ENCODE peak calls at places on chromosomes 12 and 14, in four cellular contexts. R, Z, N and S are unnamed samples.

GRCh38 chr12:111768159-111768895 is 1.6 kb downstream of the ALDH2 start:
- DNase-seq in R (no peak), Z (no peak), N (no peak), S (no peak)

GRCh38 chr12:32896438-32897275 is at the start of gene PKP2:
- DNase-seq in R (peak; percentile 85), Z (peak; percentile 94), N (peak; percentile 21), S (peak; percentile 29)

GRCh38 chr14:104929268-104930230 is 4.9 kb downstream of the PLD4 start:
- DNase-seq in R (no peak), Z (no peak), N (no peak), S (no peak)

GRCh38 chr14:99282261-99283050 is 10.5 kb upstream of the BCL11B start:
- DNase-seq in R (no peak), Z (no peak), N (no peak), S (no peak)

GRCh38 chr12:46487567-46488131 is 115.1 kb upstream of the SLC38A2 start:
- DNase-seq in R (no peak), Z (no peak), N (no peak), S (no peak)

GRCh38 chr14:89881839-89882238 is 72.7 kb downstream of the EFCAB11 start:
- DNase-seq in R (no peak), Z (no peak), N (no peak), S (no peak)

GRCh38 chr12:84767079-84767478 is 145.5 kb downstream of the SLC6A15 start:
- DNase-seq in R (no peak), Z (no peak), N (no peak), S (no peak)

GRCh38 chr12:25833657-25834056 is 124.8 kb upstream of the RASSF8 start:
- DNase-seq in R (no peak), Z (no peak), N (no peak), S (no peak)

GRCh38 chr12:113260636-113261300 is 39.5 kb downstream of the TPCN1 start:
- DNase-seq in R (no peak), Z (no peak), N (no peak), S (no peak)

GRCh38 chr14:52267501-52268190 is at the start of gene PTGDR:
- DNase-seq in R (peak; percentile 89), Z (no peak), N (no peak), S (no peak)

GRCh38 chr12:44063671-44064070 is 227.8 kb downstream of the TMEM117 start:
- DNase-seq in R (no peak), Z (no peak), N (no peak), S (no peak)

GRCh38 chr12:116130431-116130830 is 147.1 kb downstream of the MED13L start:
- DNase-seq in R (no peak), Z (no peak), N (no peak), S (no peak)

GRCh38 chr12:116977465-116978380 is 67.0 kb downstream of the FBXW8 start:
- DNase-seq in R (no peak), Z (no peak), N (no peak), S (no peak)

GRCh38 chr12:132395192-132395907 is 66.0 kb upstream of the GALNT9 start:
- DNase-seq in R (peak; percentile 65), Z (no peak), N (no peak), S (peak; percentile 82)

GRCh38 chr14:99163446-99163845 is 108.6 kb downstream of the BCL11B start:
- DNase-seq in R (no peak), Z (no peak), N (no peak), S (no peak)

GRCh38 chr12:39990122-39991101 is 115.5 kb downstream of the SLC2A13 start:
- DNase-seq in R (peak; percentile 78), Z (peak; percentile 58), N (peak; percentile 75), S (peak; percentile 28)

GRCh38 chr14:80981156-80981555 is 25.7 kb downstream of the TSHR start:
- DNase-seq in R (no peak), Z (no peak), N (no peak), S (no peak)

GRCh38 chr12:116172224-116172849 is 105.2 kb downstream of the MED13L start:
- DNase-seq in R (no peak), Z (no peak), N (no peak), S (no peak)

GRCh38 chr14:54818201-54819133 is 84.2 kb downstream of the GCH1 start:
- DNase-seq in R (no peak), Z (no peak), N (no peak), S (no peak)

GRCh38 chr12:40921563-40922163 is 229.4 kb downstream of the CNTN1 start:
- DNase-seq in R (no peak), Z (no peak), N (no peak), S (no peak)

GRCh38 chr12:50506753-50507473 is 2.1 kb downstream of the DIP2B start:
- DNase-seq in R (no peak), Z (no peak), N (no peak), S (no peak)

GRCh38 chr12:19483727-19484126 is 44.4 kb downstream of the AEBP2 start:
- DNase-seq in R (no peak), Z (no peak), N (no peak), S (no peak)

GRCh38 chr12:6080149-6081045 is 44.1 kb downstream of the VWF start:
- DNase-seq in R (peak; percentile 54), Z (no peak), N (no peak), S (peak; percentile 72)

GRCh38 chr12:20097561-20097960 is 270.8 kb upstream of the PDE3A start:
- DNase-seq in R (no peak), Z (no peak), N (no peak), S (no peak)

GRCh38 chr12:57452181-57452936 is 2.7 kb upstream of the INHBE start:
- DNase-seq in R (peak; percentile 42), Z (no peak), N (no peak), S (no peak)

GRCh38 chr12:54925319-54925718 is 59.2 kb downstream of the TESPA1 start:
- DNase-seq in R (no peak), Z (no peak), N (no peak), S (no peak)

GRCh38 chr14:97251423-97252155 is 454.4 kb downstream of the VRK1 start:
- DNase-seq in R (no peak), Z (no peak), N (no peak), S (no peak)

GRCh38 chr12:132492951-132493350 is 3.0 kb downstream of the FBRSL1 start:
- DNase-seq in R (no peak), Z (no peak), N (no peak), S (no peak)

GRCh38 chr12:50922820-50923219 is 29.5 kb upstream of the HIGD1C start:
- DNase-seq in R (no peak), Z (no peak), N (no peak), S (no peak)

GRCh38 chr12:129520736-129521135 is 383.1 kb downstream of the TMEM132D start:
- DNase-seq in R (no peak), Z (no peak), N (no peak), S (no peak)

GRCh38 chr14:66955159-66955558 is 234.1 kb upstream of the GARIN2 start:
- DNase-seq in R (no peak), Z (no peak), N (no peak), S (no peak)

GRCh38 chr12:116759783-116760581 is 21.9 kb downstream of the RNFT2 start:
- DNase-seq in R (peak; percentile 73), Z (no peak), N (no peak), S (no peak)

GRCh38 chr12:32034045-32034444 is 72.6 kb upstream of the BICD1 start:
- DNase-seq in R (no peak), Z (no peak), N (no peak), S (no peak)

GRCh38 chr12:52313926-52314325 is 7.3 kb downstream of the KRT83 start:
- DNase-seq in R (no peak), Z (no peak), N (no peak), S (no peak)

GRCh38 chr12:51406299-51406698 is 15.1 kb upstream of the GALNT6 start:
- DNase-seq in R (no peak), Z (no peak), N (no peak), S (no peak)

GRCh38 chr12:69933115-69933552 is 108.1 kb downstream of the MYRFL start:
- DNase-seq in R (no peak), Z (no peak), N (no peak), S (no peak)

GRCh38 chr12:105357162-105357691 is 26.7 kb downstream of the C12orf75 start:
- DNase-seq in R (no peak), Z (no peak), N (no peak), S (no peak)

GRCh38 chr14:95707327-95707726 is 6.6 kb downstream of the TCL1A start:
- DNase-seq in R (no peak), Z (no peak), N (no peak), S (no peak)
- H3K4me3 ChIP-seq in R (no peak overlapping the region), Z (no peak overlapping the region), N (no peak overlapping the region), S (no peak overlapping the region)

DNA sequence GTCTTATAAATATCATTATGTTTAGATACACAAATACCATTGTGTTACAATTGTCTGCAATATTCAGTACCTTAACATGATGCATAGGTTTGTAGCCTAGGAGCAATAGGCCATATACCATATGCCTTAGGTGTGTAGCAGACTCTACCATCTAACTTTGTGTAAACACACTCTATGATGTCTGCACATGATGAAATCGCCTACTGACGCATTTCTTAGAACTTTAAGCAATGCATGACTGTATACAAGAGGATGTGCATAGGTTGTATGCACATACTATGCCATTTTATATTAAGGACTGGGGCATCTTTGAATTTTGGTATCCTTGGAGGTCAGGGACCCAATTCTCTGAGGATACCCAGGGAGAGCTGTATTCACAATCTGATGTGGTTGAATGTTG is 10.1 kb upstream of the BTG1 start:
- DNase-seq in R (no peak), Z (no peak), N (no peak), S (no peak)
- TF ChIP-seq POLR2A in R (no peak), Z (no peak), N (no peak), S (no peak)

DNA sequence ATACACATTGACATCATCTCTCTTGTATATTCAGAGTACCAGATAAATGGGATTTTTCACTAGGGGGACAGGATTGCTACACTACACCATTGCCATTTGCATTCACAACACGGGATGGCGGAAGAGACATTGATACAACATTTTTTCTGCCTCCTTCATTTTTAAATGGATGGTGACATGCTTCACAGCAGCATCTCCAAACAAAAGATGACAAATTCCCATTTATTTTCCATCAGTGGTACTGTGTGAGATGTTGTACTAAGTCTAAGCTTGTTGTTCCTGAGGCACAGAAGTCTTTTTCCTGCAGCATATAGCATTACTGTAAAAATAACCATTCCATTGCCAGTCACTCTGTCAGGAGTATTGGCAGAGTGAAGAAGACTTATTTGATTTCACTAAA is 912.7 kb downstream of the NRXN3 start:
- DNase-seq in R (no peak), Z (no peak), N (no peak), S (no peak)
- TF ChIP-seq CTCF in R (no peak), Z (no peak), N (no peak), S (no peak)

GRCh38 chr12:4720637-4720995 is 416 bp downstream of the GALNT8 start:
- DNase-seq in R (no peak), Z (no peak), N (no peak), S (no peak)
- H3K4me3 ChIP-seq in R (no peak overlapping the region), Z (no peak overlapping the region), N (no peak overlapping the region), S (no peak overlapping the region)

GRCh38 chr14:75434557-75435248 is 6.9 kb downstream of the JDP2 start:
- DNase-seq in R (no peak), Z (no peak), N (no peak), S (no peak)

GRCh38 chr14:75438486-75439080 is 10.8 kb downstream of the JDP2 start:
- DNase-seq in R (no peak), Z (no peak), N (no peak), S (no peak)

GRCh38 chr14:75435473-75435872 is 7.7 kb downstream of the JDP2 start:
- DNase-seq in R (no peak), Z (no peak), N (no peak), S (no peak)

GRCh38 chr14:75439989-75440388 is 12.2 kb downstream of the JDP2 start:
- DNase-seq in R (no peak), Z (no peak), N (no peak), S (no peak)

GRCh38 chr14:75437201-75438143 is 9.7 kb downstream of the JDP2 start:
- DNase-seq in R (peak; percentile 79), Z (no peak), N (no peak), S (no peak)
- TF ChIP-seq POLR2A in R (no peak), Z (no peak), N (no peak), S (no peak)

GRCh38 chr12:49357099-49357678 is 10.1 kb upstream of the SPATS2 start:
- DNase-seq in R (no peak), Z (no peak), N (no peak), S (no peak)
- TF ChIP-seq CTCF in R (peak; percentile 27), Z (no peak), N (no peak), S (no peak)